ENCODE peak calls at places on chromosomes 11 and 22, in four cellular contexts. One of them, this sample, is unnamed.

GRCh38 chr11:33500331-33500730 is 200.3 kb downstream of the C11orf91 start:
- DNase-seq in esophagus muscularis mucosa: no peak
- DNase-seq in spleen: no peak
- DNase-seq in mammary epithelial cell: no peak
- DNase-seq in this sample: no peak

GRCh38 chr22:19559324-19559811 is 35.2 kb upstream of the CLDN5 start:
- DNase-seq in spleen: no peak
- DNase-seq in mammary epithelial cell: no peak
- DNase-seq in esophagus muscularis mucosa: no peak
- DNase-seq in this sample: no peak

GRCh38 chr11:115500547-115501503 is 3.4 kb downstream of the CADM1 start:
- DNase-seq in mammary epithelial cell: peak
- DNase-seq in esophagus muscularis mucosa: no peak
- DNase-seq in spleen: no peak
- DNase-seq in this sample: no peak

GRCh38 chr11:120959189-120959588 is 64.7 kb upstream of the TBCEL start:
- DNase-seq in mammary epithelial cell: no peak
- DNase-seq in spleen: no peak
- DNase-seq in esophagus muscularis mucosa: no peak
- DNase-seq in this sample: peak

GRCh38 chr11:27255447-27255828 is 107.6 kb downstream of the CCDC34 start:
- DNase-seq in spleen: no peak
- DNase-seq in esophagus muscularis mucosa: no peak
- DNase-seq in mammary epithelial cell: peak
- DNase-seq in this sample: peak

GRCh38 chr11:45413156-45413833 is 127.2 kb upstream of the SYT13 start:
- DNase-seq in mammary epithelial cell: peak
- DNase-seq in esophagus muscularis mucosa: no peak
- DNase-seq in spleen: no peak
- DNase-seq in this sample: no peak

GRCh38 chr11:1351278-1351937 is 38.3 kb upstream of the BRSK2 start:
- DNase-seq in esophagus muscularis mucosa: no peak
- DNase-seq in mammary epithelial cell: peak
- DNase-seq in spleen: peak
- DNase-seq in this sample: no peak

GRCh38 chr11:116379185-116379828 is 393.5 kb downstream of the BUD13 start:
- DNase-seq in mammary epithelial cell: no peak
- DNase-seq in esophagus muscularis mucosa: no peak
- DNase-seq in spleen: no peak
- DNase-seq in this sample: peak

GRCh38 chr22:36386900-36387663 is 685 bp downstream of the MYH9 start:
- DNase-seq in spleen: peak
- DNase-seq in esophagus muscularis mucosa: no peak
- DNase-seq in mammary epithelial cell: no peak
- DNase-seq in this sample: no peak

GRCh38 chr11:131977231-131977630 is 606.8 kb downstream of the NTM start:
- DNase-seq in spleen: no peak
- DNase-seq in esophagus muscularis mucosa: no peak
- DNase-seq in mammary epithelial cell: peak
- DNase-seq in this sample: peak

GRCh38 chr11:130623909-130624668 is 175.6 kb downstream of the ADAMTS15 start:
- DNase-seq in esophagus muscularis mucosa: no peak
- DNase-seq in spleen: no peak
- DNase-seq in mammary epithelial cell: no peak
- DNase-seq in this sample: no peak

GRCh38 chr11:74265256-74265655 is 46.2 kb downstream of the P4HA3 start:
- DNase-seq in spleen: no peak
- DNase-seq in mammary epithelial cell: no peak
- DNase-seq in esophagus muscularis mucosa: peak
- DNase-seq in this sample: no peak

GRCh38 chr11:88544656-88545280 is 207.2 kb upstream of the CTSC start:
- DNase-seq in mammary epithelial cell: no peak
- DNase-seq in esophagus muscularis mucosa: no peak
- DNase-seq in spleen: no peak
- DNase-seq in this sample: no peak

GRCh38 chr22:27284314-27284713 is 517.2 kb downstream of the MN1 start:
- DNase-seq in mammary epithelial cell: no peak
- DNase-seq in esophagus muscularis mucosa: no peak
- DNase-seq in spleen: no peak
- DNase-seq in this sample: no peak

GRCh38 chr22:38218661-38219331 is 17.0 kb downstream of the MAFF start:
- DNase-seq in esophagus muscularis mucosa: no peak
- DNase-seq in mammary epithelial cell: peak
- DNase-seq in spleen: no peak
- DNase-seq in this sample: peak

GRCh38 chr11:127056338-127056971 is 55.9 kb upstream of the KIRREL3 start:
- DNase-seq in spleen: no peak
- DNase-seq in esophagus muscularis mucosa: no peak
- DNase-seq in mammary epithelial cell: peak
- DNase-seq in this sample: no peak

GRCh38 chr11:45237666-45238348 is 48.3 kb downstream of the SYT13 start:
- DNase-seq in esophagus muscularis mucosa: no peak
- DNase-seq in mammary epithelial cell: no peak
- DNase-seq in spleen: no peak
- DNase-seq in this sample: no peak

GRCh38 chr11:130474637-130475400 is 26.4 kb downstream of the ADAMTS15 start:
- DNase-seq in spleen: no peak
- DNase-seq in esophagus muscularis mucosa: no peak
- DNase-seq in mammary epithelial cell: no peak
- DNase-seq in this sample: no peak

GRCh38 chr11:8233691-8234424 is 29.8 kb downstream of the LMO1 start:
- DNase-seq in mammary epithelial cell: peak
- DNase-seq in esophagus muscularis mucosa: no peak
- DNase-seq in spleen: peak
- DNase-seq in this sample: no peak

GRCh38 chr11:28767574-28767973 is 659.4 kb downstream of the METTL15 start:
- DNase-seq in esophagus muscularis mucosa: no peak
- DNase-seq in mammary epithelial cell: no peak
- DNase-seq in spleen: no peak
- DNase-seq in this sample: peak

GRCh38 chr11:114163830-114164401 is 104.4 kb downstream of the ZBTB16 start:
- DNase-seq in mammary epithelial cell: no peak
- DNase-seq in esophagus muscularis mucosa: no peak
- DNase-seq in spleen: no peak
- DNase-seq in this sample: peak

GRCh38 chr11:41879186-41879738 is 419.8 kb upstream of the LRRC4C start:
- DNase-seq in spleen: no peak
- DNase-seq in esophagus muscularis mucosa: no peak
- DNase-seq in mammary epithelial cell: peak
- DNase-seq in this sample: peak

GRCh38 chr11:1390603-1391164 is 950 bp downstream of the BRSK2 start:
- DNase-seq in esophagus muscularis mucosa: no peak
- DNase-seq in mammary epithelial cell: no peak
- DNase-seq in spleen: peak
- DNase-seq in this sample: no peak

GRCh38 chr11:40190294-40190693 is 1269.2 kb downstream of the LRRC4C start:
- DNase-seq in spleen: no peak
- DNase-seq in esophagus muscularis mucosa: peak
- DNase-seq in mammary epithelial cell: no peak
- DNase-seq in this sample: no peak

GRCh38 chr11:115141715-115142114 is 362.5 kb downstream of the CADM1 start:
- DNase-seq in mammary epithelial cell: no peak
- DNase-seq in spleen: no peak
- DNase-seq in esophagus muscularis mucosa: no peak
- DNase-seq in this sample: no peak

GRCh38 chr22:30204742-30205111 is 41.8 kb downstream of the LIF start:
- DNase-seq in mammary epithelial cell: peak
- DNase-seq in esophagus muscularis mucosa: no peak
- DNase-seq in spleen: no peak
- DNase-seq in this sample: peak

GRCh38 chr11:72776844-72777754 is 16.7 kb downstream of the STARD10 start:
- DNase-seq in esophagus muscularis mucosa: no peak
- DNase-seq in spleen: peak
- DNase-seq in mammary epithelial cell: no peak
- DNase-seq in this sample: no peak

GRCh38 chr22:28907311-28908008 is 24.1 kb downstream of the ZNRF3 start:
- DNase-seq in spleen: no peak
- DNase-seq in esophagus muscularis mucosa: no peak
- DNase-seq in mammary epithelial cell: no peak
- DNase-seq in this sample: no peak

DNA sequence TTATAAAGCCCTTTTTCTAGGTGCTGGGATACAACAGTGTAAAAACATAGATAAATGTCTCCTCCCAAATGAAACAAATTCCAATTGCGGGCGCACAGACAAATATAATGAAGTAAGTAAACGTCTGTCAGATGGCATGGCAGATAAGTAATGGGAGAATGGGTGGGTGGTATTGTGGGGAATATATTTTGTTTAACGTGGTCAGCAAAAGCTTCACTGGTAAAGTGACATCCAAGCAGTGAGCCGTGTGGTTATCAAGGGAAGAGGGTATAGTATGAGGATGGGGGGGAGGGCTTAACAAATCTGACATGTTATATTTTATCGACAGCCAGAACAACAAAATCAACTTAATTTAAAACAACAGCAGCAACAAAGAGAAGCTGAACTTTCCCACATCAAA is 1.2 kb downstream of the SVIP start:
- DNase-seq in spleen: no peak
- DNase-seq in esophagus muscularis mucosa: no peak
- DNase-seq in mammary epithelial cell: no peak
- DNase-seq in this sample: no peak
- H3K4me3 ChIP-seq in spleen: peak
- H3K4me3 ChIP-seq in esophagus muscularis mucosa: peak
- H3K4me3 ChIP-seq in mammary epithelial cell: peak
- H3K4me3 ChIP-seq in this sample: peak

GRCh38 chr11:128694618-128695481 is 978 bp downstream of the FLI1 start:
- DNase-seq in spleen: peak
- DNase-seq in esophagus muscularis mucosa: no peak
- DNase-seq in mammary epithelial cell: no peak
- DNase-seq in this sample: peak

GRCh38 chr11:128697645-128698174 is 3.8 kb downstream of the FLI1 start:
- DNase-seq in mammary epithelial cell: no peak
- DNase-seq in spleen: no peak
- DNase-seq in esophagus muscularis mucosa: no peak
- DNase-seq in this sample: peak

GRCh38 chr11:128696930-128697329 is 3.1 kb downstream of the FLI1 start:
- DNase-seq in mammary epithelial cell: no peak
- DNase-seq in spleen: no peak
- DNase-seq in esophagus muscularis mucosa: no peak
- DNase-seq in this sample: no peak

GRCh38 chr11:128692750-128693578 is 908 bp upstream of the FLI1 start:
- DNase-seq in esophagus muscularis mucosa: no peak
- DNase-seq in spleen: peak
- DNase-seq in mammary epithelial cell: peak
- DNase-seq in this sample: peak

DNA sequence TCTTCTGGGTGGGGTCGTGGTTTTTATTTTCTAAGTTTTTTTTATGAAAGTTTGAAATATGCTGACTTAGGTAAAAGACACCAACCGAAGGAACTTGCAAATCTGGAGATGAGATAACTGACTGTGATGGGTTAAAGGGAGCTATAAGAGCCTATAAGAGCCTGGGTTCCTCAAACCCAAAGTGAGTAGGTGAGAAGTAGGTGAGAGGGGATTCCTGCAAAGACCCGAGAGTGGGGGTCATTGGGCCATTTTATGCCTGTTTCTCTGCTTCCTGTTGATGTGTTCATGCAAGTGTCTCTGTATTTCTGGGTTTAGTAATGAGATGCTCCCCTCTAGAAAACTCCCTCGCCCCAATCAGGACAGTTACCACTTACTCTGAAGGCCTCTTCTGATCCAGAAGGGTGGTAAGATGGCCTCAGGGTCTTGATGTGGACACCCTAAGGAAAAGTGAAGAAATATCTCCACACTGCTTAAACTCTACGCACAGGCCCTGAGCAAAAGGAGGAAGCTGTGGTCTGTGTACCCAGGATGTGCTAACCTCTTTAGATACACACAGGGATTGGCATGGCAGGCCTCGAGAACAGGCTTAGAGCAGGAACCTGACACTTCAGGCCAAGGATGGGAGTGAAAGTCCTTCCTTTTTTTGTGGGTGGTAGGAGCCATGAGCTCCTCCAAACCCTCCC is 1.8 kb downstream of the FLI1 start:
- DNase-seq in spleen: peak
- DNase-seq in mammary epithelial cell: no peak
- DNase-seq in esophagus muscularis mucosa: no peak
- DNase-seq in this sample: peak
- H3K4me3 ChIP-seq in spleen: peak
- H3K4me3 ChIP-seq in mammary epithelial cell: peak
- H3K4me3 ChIP-seq in esophagus muscularis mucosa: peak
- H3K4me3 ChIP-seq in this sample: peak

DNA sequence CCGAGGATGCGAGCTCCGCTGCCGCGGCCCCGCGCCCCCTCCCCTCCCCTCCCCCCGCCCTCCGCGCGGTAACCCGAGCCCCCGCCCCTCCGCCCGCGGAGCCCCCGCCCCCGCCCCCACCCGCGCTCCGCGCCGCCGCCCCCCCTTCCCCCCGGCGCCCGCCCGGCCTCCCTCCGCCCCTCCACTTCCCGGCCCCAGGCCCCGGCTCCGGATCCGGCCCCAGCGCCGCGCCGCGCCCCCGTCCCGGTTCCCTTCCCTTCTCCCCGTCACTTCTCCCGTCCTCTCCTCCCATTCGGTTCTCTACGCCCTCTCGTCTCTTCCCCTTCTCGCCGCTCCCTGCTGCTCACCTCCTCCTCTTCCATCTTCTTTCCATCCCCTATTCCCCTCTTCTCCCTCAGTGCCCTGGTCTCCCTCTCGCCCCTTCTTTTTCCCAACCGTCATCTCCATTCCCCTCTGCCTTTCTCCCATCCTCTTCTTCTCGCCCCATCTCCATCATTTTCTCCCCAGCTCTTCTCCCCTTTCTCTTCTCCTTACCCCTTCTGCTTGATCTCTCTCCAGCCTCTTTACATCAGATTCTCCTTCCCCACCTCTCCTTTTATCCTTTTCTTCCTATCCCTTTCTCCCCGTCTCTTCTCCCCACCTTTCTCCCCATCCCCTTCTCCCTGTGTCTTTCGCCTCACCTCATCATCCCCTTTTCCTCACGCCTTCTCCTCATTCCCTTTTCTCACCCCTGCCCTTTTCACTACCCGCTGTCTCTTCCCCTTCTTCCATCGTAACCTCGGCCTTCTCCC is at the start of gene DCHS1:
- DNase-seq in spleen: peak
- DNase-seq in esophagus muscularis mucosa: peak
- DNase-seq in mammary epithelial cell: no peak
- DNase-seq in this sample: no peak
- H3K4me3 ChIP-seq in spleen: peak
- H3K4me3 ChIP-seq in esophagus muscularis mucosa: peak
- H3K4me3 ChIP-seq in mammary epithelial cell: no peak
- H3K4me3 ChIP-seq in this sample: peak

DNA sequence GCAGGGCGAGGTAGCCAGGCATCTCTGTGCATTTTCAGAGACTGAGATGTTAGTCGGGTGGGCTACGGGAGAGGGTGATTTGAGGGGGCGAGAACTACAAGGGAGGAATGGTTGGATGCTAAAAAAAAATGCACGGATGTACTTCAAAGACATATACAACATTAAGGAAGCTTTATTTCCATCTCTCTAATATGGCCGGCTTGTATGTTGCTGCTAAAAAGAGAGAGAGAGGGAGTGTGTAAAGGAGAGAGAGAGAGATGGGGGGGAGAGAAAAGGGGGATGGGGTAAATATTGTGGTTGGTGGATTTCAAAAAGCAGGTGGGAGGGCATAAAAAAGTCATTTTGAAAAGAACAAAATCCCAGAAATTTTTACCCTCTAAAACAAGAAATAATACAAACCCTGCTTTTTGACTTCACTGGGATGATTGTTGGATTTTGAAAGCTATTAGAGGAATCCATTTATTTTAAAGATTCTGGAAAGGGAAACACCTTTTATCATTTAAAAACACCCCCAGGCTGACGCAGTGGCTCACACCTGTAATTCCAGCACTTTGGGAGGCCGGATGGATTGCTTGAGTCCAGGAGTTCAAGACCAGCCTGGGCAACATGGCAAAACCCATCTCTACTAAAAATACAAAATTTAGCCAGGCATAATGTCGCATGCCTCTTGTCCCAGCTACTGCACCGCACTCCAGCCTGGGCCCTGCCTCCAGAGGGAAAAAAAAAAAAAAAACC is at the start of gene SCN2B:
- DNase-seq in esophagus muscularis mucosa: no peak
- DNase-seq in mammary epithelial cell: no peak
- DNase-seq in spleen: no peak
- DNase-seq in this sample: no peak
- H3K4me3 ChIP-seq in esophagus muscularis mucosa: peak
- H3K4me3 ChIP-seq in mammary epithelial cell: peak
- H3K4me3 ChIP-seq in spleen: no peak
- H3K4me3 ChIP-seq in this sample: no peak